ENCODE peak calls at places on chromosomes 16 and 17, in eight cellular contexts. M, X, R, D, U, A, W and E are unnamed samples.

GRCh38 chr16:50371936-50372595 is 3.3 kb upstream of the BRD7 start:
- DNase-seq in A (no peak), R (peak; percentile 56), W (no peak), U (no peak), D (no peak), M (peak; percentile 23), X (no peak), E (no peak)

GRCh38 chr17:27651411-27652345 is 20.7 kb downstream of the LGALS9 start:
- DNase-seq in X (peak; percentile 64), A (peak; percentile 87), U (peak; percentile 68), M (peak; percentile 16), W (peak; percentile 48), D (peak; percentile 29), R (peak; percentile 75), E (no peak)

GRCh38 chr17:81049372-81049911 is 14.5 kb downstream of the BAIAP2 start:
- DNase-seq in A (peak; percentile 67), R (no peak), W (no peak), X (no peak), M (no peak), U (no peak), D (no peak), E (no peak)

GRCh38 chr17:74190154-74190553 is 13.3 kb upstream of the RPL38 start:
- DNase-seq in U (no peak), M (peak; percentile 72), A (no peak), D (no peak), W (no peak), R (no peak), X (no peak), E (no peak)

GRCh38 chr16:19338335-19338734 is 52.8 kb downstream of the CLEC19A start:
- DNase-seq in U (no peak), A (no peak), D (no peak), M (no peak), X (no peak), W (no peak), R (no peak), E (no peak)

GRCh38 chr17:11935734-11936406 is 61.4 kb downstream of the ZNF18 start:
- DNase-seq in U (peak; percentile 4), M (peak; percentile 27), D (no peak), W (no peak), X (peak; percentile 24), R (peak; percentile 79), A (no peak), E (no peak)

GRCh38 chr16:85329999-85330693 is 217.9 kb upstream of the CIBAR2 start:
- DNase-seq in U (no peak), R (no peak), A (no peak), X (no peak), W (no peak), D (no peak), M (no peak), E (no peak)

GRCh38 chr16:11034005-11034404 is 89.6 kb downstream of the CLEC16A start:
- DNase-seq in D (no peak), U (no peak), W (no peak), A (peak; percentile 11), R (no peak), X (no peak), M (peak; percentile 81), E (no peak)

GRCh38 chr16:16915771-16916170 is 536.8 kb downstream of the NPIPA7 start:
- DNase-seq in A (no peak), M (no peak), R (no peak), X (no peak), D (no peak), U (no peak), W (no peak), E (no peak)

GRCh38 chr17:19398301-19399181 is 11.6 kb upstream of the MFAP4 start:
- DNase-seq in W (no peak), D (no peak), A (no peak), R (no peak), M (peak; percentile 58), X (peak; percentile 68), U (no peak), E (no peak)

GRCh38 chr17:2266045-2266864 is 37.3 kb downstream of the SMG6 start:
- DNase-seq in R (no peak), X (no peak), M (no peak), A (peak; percentile 85), D (peak; percentile 31), U (peak; percentile 66), W (peak; percentile 78), E (no peak)

GRCh38 chr16:87318158-87318644 is 1.0 kb upstream of the C16orf95 start:
- DNase-seq in A (no peak), X (no peak), R (no peak), D (no peak), W (no peak), M (peak; percentile 18), U (no peak), E (no peak)

GRCh38 chr17:63494300-63494928 is 17.6 kb downstream of the ACE start:
- DNase-seq in R (no peak), U (no peak), D (no peak), M (no peak), W (no peak), X (no peak), A (no peak), E (no peak)

GRCh38 chr16:19375561-19376158 is 42.0 kb upstream of the TMC5 start:
- DNase-seq in A (peak; percentile 58), U (peak; percentile 8), R (peak; percentile 53), M (peak; percentile 58), W (no peak), D (no peak), X (no peak), E (no peak)

GRCh38 chr17:76384987-76385891 is 830 bp downstream of the SPHK1 start:
- DNase-seq in M (peak; percentile 84), W (peak; percentile 15), D (no peak), R (peak; percentile 36), X (peak; percentile 41), A (peak; percentile 73), U (peak; percentile 33), E (no peak)

GRCh38 chr16:55566432-55567175 is at the start of gene CAPNS2:
- DNase-seq in R (no peak), X (no peak), U (no peak), M (no peak), D (no peak), A (no peak), W (no peak), E (no peak)